ENCODE peak calls at places on chromosomes 12 and 14, in eight cellular contexts. L is foreskin fibroblast, S is Caki2, N is tibial nerve, C is GM12878, R is kidney tubule cell, E is GDM1, Q is hippocampal formation. T is an unnamed sample.

GRCh38 chr12:11687538-11687937 is 38.1 kb downstream of the ETV6 start:
- DNase-seq in C (no peak), E (no peak), N (no peak), L (peak), S (no peak), Q (no peak), R (no peak), T (no peak)

GRCh38 chr14:84209021-84209420 is 1320.9 kb upstream of the FLRT2 start:
- DNase-seq in C (no peak), N (no peak), E (no peak), L (no peak), Q (no peak), S (no peak), R (no peak), T (no peak)

GRCh38 chr12:96190403-96191170 is 3.6 kb upstream of the ELK3 start:
- DNase-seq in S (peak), N (no peak), L (peak), R (peak), E (peak), C (no peak), Q (no peak), T (no peak)

GRCh38 chr12:71252473-71252872 is 94.7 kb upstream of the TSPAN8 start:
- DNase-seq in L (no peak), C (no peak), Q (no peak), E (no peak), S (no peak), N (no peak), R (no peak), T (no peak)

GRCh38 chr14:53956427-53957201 is at the start of gene BMP4:
- DNase-seq in L (peak), E (no peak), R (peak), Q (no peak), C (no peak), N (peak), S (no peak), T (no peak)

GRCh38 chr14:58796636-58797429 is 159.1 kb downstream of the DACT1 start:
- DNase-seq in R (peak), E (no peak), L (peak), Q (no peak), N (no peak), C (peak), S (no peak), T (no peak)

GRCh38 chr14:100657780-100658513 is 68.7 kb upstream of the DLK1 start:
- DNase-seq in Q (no peak), L (no peak), S (no peak), E (no peak), N (no peak), C (no peak), R (no peak), T (no peak)

GRCh38 chr14:39946796-39947195 is 514.6 kb upstream of the FBXO33 start:
- DNase-seq in C (no peak), R (peak), S (peak), E (no peak), L (peak), N (no peak), Q (no peak), T (no peak)

GRCh38 chr12:93178154-93178878 is 199.4 kb upstream of the NUDT4 start:
- DNase-seq in R (no peak), E (no peak), C (no peak), Q (no peak), L (no peak), S (no peak), N (no peak), T (no peak)

GRCh38 chr14:30995674-30996073 is 29.8 kb upstream of the AP4S1 start:
- DNase-seq in N (no peak), R (no peak), S (no peak), C (no peak), E (no peak), L (no peak), Q (no peak), T (no peak)

GRCh38 chr12:71439613-71440392 is at the start of gene LGR5:
- DNase-seq in N (no peak), C (no peak), R (peak), S (peak), Q (peak), E (no peak), L (peak), T (no peak)

GRCh38 chr14:69612759-69613145 is 1.4 kb downstream of the SUSD6 start:
- DNase-seq in R (peak), E (no peak), C (no peak), L (peak), S (no peak), N (no peak), Q (no peak), T (no peak)

GRCh38 chr12:58105225-58106119 is 164.1 kb downstream of the ATP23 start:
- DNase-seq in S (no peak), E (no peak), Q (no peak), C (no peak), N (no peak), L (peak), R (peak), T (no peak)

GRCh38 chr14:102215071-102215470 is 75.4 kb downstream of the WDR20 start:
- DNase-seq in L (peak), N (no peak), Q (peak), S (no peak), R (peak), C (no peak), E (no peak), T (no peak)

GRCh38 chr14:89920041-89920440 is 34.5 kb downstream of the EFCAB11 start:
- DNase-seq in S (no peak), N (no peak), E (no peak), L (no peak), Q (no peak), C (no peak), R (no peak), T (no peak)

GRCh38 chr12:76006028-76006916 is 25.3 kb downstream of the PHLDA1 start:
- DNase-seq in S (no peak), C (no peak), R (no peak), Q (no peak), N (no peak), E (no peak), L (no peak), T (no peak)

GRCh38 chr12:48279096-48279495 is 71.6 kb downstream of the ZNF641 start:
- DNase-seq in C (no peak), N (no peak), E (no peak), S (no peak), Q (no peak), L (no peak), R (no peak), T (no peak)

GRCh38 chr12:48925218-48925871 is at the start of gene FKBP11:
- DNase-seq in Q (peak), C (peak), R (peak), L (peak), S (peak), N (peak), E (no peak), T (no peak)

GRCh38 chr14:103290056-103290455 is 44.0 kb upstream of the EIF5 start:
- DNase-seq in S (no peak), L (no peak), E (no peak), Q (no peak), R (no peak), C (no peak), N (no peak), T (no peak)

GRCh38 chr12:27060740-27061139 is 21.6 kb downstream of the C12orf71 start:
- DNase-seq in N (no peak), L (peak), S (no peak), E (no peak), Q (no peak), R (no peak), C (no peak), T (no peak)

GRCh38 chr14:22289570-22289969 is 299.5 kb downstream of the DAD1 start:
- DNase-seq in L (no peak), N (no peak), C (no peak), S (no peak), R (peak), E (no peak), Q (no peak), T (no peak)

GRCh38 chr14:95197498-95198010 is 40.2 kb upstream of the DICER1 start:
- DNase-seq in N (no peak), Q (no peak), S (no peak), R (peak), C (no peak), L (no peak), E (no peak), T (no peak)

GRCh38 chr12:68317047-68317667 is 15.0 kb downstream of the MDM1 start:
- DNase-seq in L (peak), Q (no peak), C (no peak), S (peak), N (no peak), E (no peak), R (peak), T (no peak)

GRCh38 chr14:63275611-63276010 is 43.1 kb downstream of the GPHB5 start:
- DNase-seq in L (no peak), E (no peak), C (no peak), R (no peak), Q (no peak), S (no peak), N (no peak), T (no peak)

GRCh38 chr14:35666429-35667043 is 132.6 kb downstream of the INSM2 start:
- DNase-seq in Q (no peak), C (no peak), L (no peak), N (no peak), E (no peak), S (no peak), R (no peak), T (no peak)

GRCh38 chr12:75638792-75639191 is 127.4 kb upstream of the KRR1 start:
- DNase-seq in E (no peak), Q (no peak), N (no peak), S (no peak), R (no peak), C (no peak), L (no peak), T (no peak)

GRCh38 chr14:93186461-93186860 is 1.3 kb downstream of the LYSET start:
- DNase-seq in Q (no peak), E (no peak), L (no peak), C (no peak), R (no peak), S (no peak), N (no peak), T (no peak)

GRCh38 chr12:51216652-51217051 is 1.2 kb downstream of the POU6F1 start:
- DNase-seq in Q (no peak), L (no peak), E (no peak), S (no peak), R (no peak), N (no peak), C (no peak), T (no peak)

GRCh38 chr14:81529391-81529790 is 4.3 kb downstream of the SEL1L start:
- DNase-seq in E (no peak), Q (no peak), L (peak), S (no peak), R (no peak), C (no peak), N (no peak), T (no peak)

GRCh38 chr14:68638817-68639517 is 153.9 kb downstream of the ZFP36L1 start:
- DNase-seq in C (no peak), S (no peak), R (no peak), N (no peak), Q (no peak), E (no peak), L (no peak), T (no peak)

GRCh38 chr14:104292084-104292970 is 153.9 kb downstream of the KIF26A start:
- DNase-seq in S (no peak), R (no peak), C (no peak), Q (no peak), L (no peak), N (no peak), E (no peak), T (no peak)

GRCh38 chr14:22502551-22502950 is 86.5 kb downstream of the DAD1 start:
- DNase-seq in L (no peak), R (no peak), N (no peak), Q (no peak), E (no peak), C (no peak), S (no peak), T (no peak)

GRCh38 chr14:88765130-88765529 is 27.6 kb downstream of the EML5 start:
- DNase-seq in R (peak), C (no peak), Q (no peak), N (no peak), E (no peak), S (peak), L (no peak), T (no peak)

GRCh38 chr14:30005114-30005698 is 77.6 kb upstream of the PRKD1 start:
- DNase-seq in N (no peak), Q (no peak), R (peak), L (peak), C (no peak), E (no peak), S (peak), T (no peak)